ENCODE peak calls at places on chromosomes 4 and X, in six cellular contexts. P, F, S, U, A and E are unnamed samples. For H3K36me3, the result is how much of the 10 kb centered on the place peaks cover.

GRCh38 chr4:118814901-118815300 is 21.0 kb downstream of the SEC24D start:
- DNase-seq in U (no peak), A (no peak), P (no peak), F (no peak), S (no peak), E (no peak)

GRCh38 chr4:57064811-57065711 is 45.1 kb downstream of the IGFBP7 start:
- DNase-seq in S (peak), F (no peak), U (no peak), P (peak), A (no peak), E (peak)

GRCh38 chr4:182752158-182752910 is 164.9 kb downstream of the DCTD start:
- DNase-seq in F (peak), U (no peak), P (no peak), S (no peak), A (no peak), E (peak)

GRCh38 chr4:1895971-1896657 is 24.9 kb downstream of the NSD2 start:
- DNase-seq in A (no peak), U (no peak), S (no peak), P (no peak), F (no peak), E (no peak)

GRCh38 chr4:1010522-1011021 is 854 bp upstream of the FGFRL1 start:
- DNase-seq in S (no peak), P (peak), A (no peak), U (no peak), F (peak), E (no peak)

GRCh38 chr4:176034498-176034897 is 31.1 kb upstream of the WDR17 start:
- DNase-seq in S (peak), P (peak), U (no peak), A (peak), F (peak), E (no peak)

GRCh38 chr4:38354421-38354820 is 309.6 kb upstream of the KLF3 start:
- DNase-seq in F (no peak), A (no peak), S (no peak), P (no peak), U (no peak), E (no peak)

GRCh38 chr4:114659386-114660008 is 60.9 kb downstream of the UGT8 start:
- DNase-seq in U (peak), S (peak), P (peak), A (peak), F (peak), E (peak)

GRCh38 chr4:100581337-100581736 is 63.5 kb upstream of the EMCN start:
- DNase-seq in P (no peak), S (no peak), U (no peak), F (peak), A (peak), E (peak)

GRCh38 chr4:108276690-108277089 is 108.0 kb upstream of the LEF1 start:
- DNase-seq in A (no peak), P (no peak), F (no peak), S (no peak), U (no peak), E (no peak)

GRCh38 chr4:101400096-101400495 is 52.8 kb upstream of the PPP3CA start:
- DNase-seq in P (no peak), F (no peak), S (no peak), U (no peak), A (no peak), E (peak)

GRCh38 chrX:125378205-125378604 is 58.5 kb downstream of the TEX13C start:
- DNase-seq in S (no peak), P (no peak), A (no peak), U (no peak), F (peak), E (no peak)

GRCh38 chr4:19030048-19030447 is 1008.5 kb upstream of the LCORL start:
- DNase-seq in A (no peak), P (no peak), U (no peak), F (peak), S (no peak), E (no peak)

GRCh38 chrX:41921492-41922124 is 1.7 kb downstream of the CASK start:
- DNase-seq in F (peak), A (peak), S (no peak), U (peak), P (no peak), E (no peak)

GRCh38 chr4:174561556-174561955 is 39.3 kb upstream of the HPGD start:
- DNase-seq in S (no peak), U (no peak), A (no peak), P (no peak), F (peak), E (no peak)

GRCh38 chr4:143356493-143356892 is 19.8 kb downstream of the GAB1 start:
- DNase-seq in F (no peak), A (peak), U (no peak), P (no peak), S (no peak), E (no peak)

GRCh38 chrX:69319376-69319775 is 154.1 kb upstream of the PJA1 start:
- DNase-seq in S (peak), F (no peak), P (no peak), U (no peak), A (no peak), E (no peak)

GRCh38 chr4:2244947-2245786 is 3.2 kb upstream of the HAUS3 start:
- DNase-seq in F (peak), S (no peak), P (no peak), U (peak), A (no peak), E (no peak)

GRCh38 chr4:181523973-181524372 is 719.2 kb upstream of the TENM3 start:
- DNase-seq in A (no peak), U (no peak), S (no peak), F (no peak), P (no peak), E (no peak)

GRCh38 chrX:48465336-48465933 is 4.6 kb downstream of the SLC38A5 start:
- DNase-seq in S (peak), A (no peak), P (no peak), U (no peak), F (no peak), E (peak)

GRCh38 chrX:153773741-153774575 is 6.9 kb upstream of the SRPK3 start:
- DNase-seq in U (no peak), F (no peak), S (peak), A (no peak), P (no peak), E (no peak)

GRCh38 chr4:124943145-124943889 is 230.8 kb upstream of the ANKRD50 start:
- DNase-seq in F (no peak), P (no peak), A (no peak), U (no peak), S (no peak), E (no peak)

GRCh38 chr4:24912252-24913098 is at the start of gene CCDC149:
- DNase-seq in A (peak), U (peak), F (peak), P (peak), S (peak), E (peak)

GRCh38 chrX:41148553-41148952 is 63.3 kb downstream of the USP9X start:
- DNase-seq in A (no peak), S (no peak), F (no peak), U (no peak), P (no peak), E (no peak)

GRCh38 chr4:7761720-7762119 is 177.9 kb downstream of the AFAP1 start:
- DNase-seq in U (peak), A (peak), P (peak), S (peak), F (peak), E (no peak)

GRCh38 chrX:67749536-67749935 is 205.7 kb downstream of the AR start:
- DNase-seq in F (no peak), A (no peak), U (no peak), P (no peak), S (no peak), E (no peak)

GRCh38 chr4:137583650-137584049 is 51.4 kb upstream of the PCDH18 start:
- DNase-seq in U (no peak), A (no peak), F (no peak), P (no peak), S (no peak), E (no peak)

GRCh38 chrX:41441934-41442823 is 5.0 kb upstream of the NYX start:
- DNase-seq in F (peak), P (peak), S (peak), A (peak), U (peak), E (peak)

GRCh38 chrX:134542485-134542884 is 82.5 kb downstream of the HPRT1 start:
- DNase-seq in U (no peak), F (peak), A (no peak), P (no peak), S (no peak), E (peak)

GRCh38 chrX:39750798-39751197 is 347.0 kb downstream of the BCOR start:
- DNase-seq in U (no peak), A (no peak), F (no peak), P (no peak), S (no peak), E (no peak)

GRCh38 chr4:114093221-114093715 is 113.8 kb upstream of the ARSJ start:
- DNase-seq in F (no peak), P (no peak), U (no peak), A (no peak), S (no peak), E (no peak)

GRCh38 chr4:26858947-26859401 is 1.7 kb upstream of the STIM2 start:
- DNase-seq in U (no peak), F (no peak), A (no peak), S (no peak), P (no peak), E (no peak)

GRCh38 chrX:39509157-39509556 is 588.6 kb downstream of the BCOR start:
- DNase-seq in S (no peak), F (no peak), U (no peak), P (no peak), A (no peak), E (no peak)

GRCh38 chr4:179582164-179582563 is 2139.9 kb upstream of the AGA start:
- DNase-seq in P (no peak), S (no peak), A (no peak), U (no peak), F (no peak), E (no peak)

GRCh38 chr4:13523591-13524503 is 20.5 kb downstream of the NKX3-2 start:
- DNase-seq in U (no peak), S (peak), P (no peak), A (no peak), F (peak), E (no peak)

GRCh38 chrX:28787206-28787605 is 200.0 kb downstream of the IL1RAPL1 start:
- DNase-seq in P (no peak), A (no peak), S (no peak), U (no peak), F (peak), E (peak)

GRCh38 chr4:73617256-73617655 is 3.0 kb downstream of the RASSF6 start:
- DNase-seq in U (no peak), S (no peak), A (no peak), P (no peak), F (no peak), E (no peak)

GRCh38 chr4:73615613-73616012 is 4.6 kb downstream of the RASSF6 start:
- DNase-seq in F (peak), P (no peak), S (no peak), A (no peak), U (peak), E (no peak)

GRCh38 chr4:73620115-73620792 is at the start of gene RASSF6:
- DNase-seq in F (peak), A (peak), P (no peak), U (no peak), S (no peak), E (peak)

GRCh38 chr4:73621357-73621756 is 1.1 kb upstream of the RASSF6 start:
- DNase-seq in F (no peak), S (no peak), P (no peak), A (no peak), U (no peak), E (no peak)

DNA sequence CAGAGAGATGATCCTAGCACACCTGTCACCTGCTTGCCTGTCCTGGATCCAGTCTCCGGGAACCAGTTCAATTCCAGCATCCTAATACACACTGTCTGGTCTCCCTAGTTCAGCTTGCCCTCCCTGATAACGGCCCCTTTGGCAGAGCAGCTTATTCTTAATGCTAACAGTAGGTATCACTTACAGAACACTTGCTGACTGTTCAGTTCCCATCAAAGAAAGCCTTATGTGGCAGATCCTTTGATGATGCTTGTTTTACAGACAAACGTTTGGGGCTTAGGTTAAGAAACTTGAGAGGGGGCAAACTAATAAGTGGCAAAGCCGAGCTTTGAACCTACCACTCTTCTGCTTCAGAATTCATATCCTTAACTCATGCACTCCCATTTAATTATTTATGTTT is 885 bp downstream of the RASSF6 start:
- DNase-seq in S (no peak), F (no peak), A (no peak), P (no peak), U (no peak), E (no peak)
- H3K4me3 ChIP-seq in S (no peak), F (no peak), A (peak), P (no peak), U (no peak), E (no peak)

GRCh38 chrX:13142891-13143290 is 98.5 kb upstream of the FAM9C start:
- DNase-seq in P (no peak), S (no peak), U (no peak), A (no peak), F (no peak), E (no peak)
- H3K36me3 ChIP-seq in P (under half), S (under half), U (under half), A (under half), F (under half), E (under half)

GRCh38 chr4:149790172-149790907 is 25.3 kb downstream of the IQCM start:
- DNase-seq in S (no peak), F (no peak), P (no peak), A (no peak), U (no peak), E (no peak)
- H3K4me3 ChIP-seq in S (no peak), F (no peak), P (no peak), A (no peak), U (no peak), E (no peak)

GRCh38 chr4:87851955-87852354 is 19.2 kb downstream of the MEPE start:
- DNase-seq in A (no peak), U (no peak), S (no peak), F (no peak), P (no peak), E (no peak)
- H3K36me3 ChIP-seq in A (under half), U (under half), S (under half), F (under half), P (under half), E (under half)

GRCh38 chr4:151691639-151692442 is 69.0 kb downstream of the GATB start:
- DNase-seq in U (no peak), A (no peak), P (no peak), S (no peak), F (no peak), E (no peak)
- H3K4me3 ChIP-seq in U (no peak), A (no peak), P (no peak), S (no peak), F (no peak), E (no peak)